ENCODE peak calls at places on chromosomes 12 and 14, in ten cellular contexts. H is retina; B is stimulated activated CD4-positive, alpha-beta T cell treated with anti-CD3 and anti-CD28 coated beads, TNF-alpha, amount 100 ng/mL, for 48 hours; Z is IMR-90; P is activated naive CD8-positive, alpha-beta T cell treated with anti-CD3 and anti-CD28 coated beads for 36 hours; Q is left lung; N is effector memory CD8-positive, alpha-beta T cell; J is NCI-H1417; A is activated T-cell treated with anti-CD3 and anti-CD28 coated beads for 24 hours; D is epithelial cell of prostate. V is an unnamed sample.

GRCh38 chr14:69719501-69719951 is 47.4 kb upstream of the SRSF5 start:
- DNase-seq in H (peak; percentile 47), B (no peak), Z (peak; percentile 98), P (no peak), Q (no peak), N (no peak), J (no peak), A (no peak), D (no peak), V (no peak)

GRCh38 chr12:49968431-49968830 is 4.3 kb upstream of the AQP6 start:
- DNase-seq in H (no peak), B (no peak), Z (no peak), P (no peak), Q (no peak), N (no peak), J (no peak), A (no peak), D (no peak), V (no peak)

GRCh38 chr12:53452159-53453077 is 516 bp downstream of the PCBP2 start:
- DNase-seq in H (peak; percentile 89), B (peak; percentile 64), Z (peak; percentile 85), P (peak; percentile 74), Q (peak; percentile 84), N (peak; percentile 85), J (peak; percentile 96), A (peak; percentile 69), D (no peak), V (peak; percentile 38)

GRCh38 chr12:11576104-11576503 is 73.4 kb upstream of the ETV6 start:
- DNase-seq in H (no peak), B (peak; percentile 26), Z (peak; percentile 48), P (peak; percentile 37), Q (peak; percentile 37), N (no peak), J (no peak), A (peak; percentile 20), D (peak; percentile 83), V (no peak)

GRCh38 chr14:39043352-39043943 is 59.6 kb downstream of the SEC23A start:
- DNase-seq in H (no peak), B (no peak), Z (no peak), P (no peak), Q (no peak), N (no peak), J (no peak), A (no peak), D (no peak), V (no peak)

GRCh38 chr14:92726135-92726932 is 22.1 kb downstream of the LGMN start:
- DNase-seq in H (no peak), B (no peak), Z (peak; percentile 89), P (no peak), Q (peak; percentile 93), N (peak; percentile 43), J (no peak), A (no peak), D (peak; percentile 78), V (no peak)

GRCh38 chr12:52849511-52849910 is 717 bp upstream of the KRT78 start:
- DNase-seq in H (no peak), B (no peak), Z (no peak), P (no peak), Q (no peak), N (no peak), J (no peak), A (no peak), D (no peak), V (no peak)

GRCh38 chr12:101749657-101750056 is 10.4 kb upstream of the SYCP3 start:
- DNase-seq in H (no peak), B (no peak), Z (no peak), P (no peak), Q (no peak), N (no peak), J (no peak), A (no peak), D (no peak), V (no peak)

GRCh38 chr14:37709419-37710195 is 114.2 kb downstream of the TTC6 start:
- DNase-seq in H (no peak), B (no peak), Z (peak; percentile 39), P (no peak), Q (no peak), N (no peak), J (peak; percentile 55), A (no peak), D (no peak), V (peak; percentile 8)

GRCh38 chr12:96981053-96981452 is 74.0 kb downstream of the NEDD1 start:
- DNase-seq in H (peak; percentile 51), B (no peak), Z (peak; percentile 90), P (no peak), Q (no peak), N (no peak), J (peak; percentile 56), A (no peak), D (no peak), V (no peak)

GRCh38 chr12:23898121-23898520 is 51.3 kb downstream of the SOX5 start:
- DNase-seq in H (no peak), B (no peak), Z (no peak), P (no peak), Q (no peak), N (no peak), J (no peak), A (no peak), D (no peak), V (no peak)

GRCh38 chr14:50830044-50830931 is 674 bp downstream of the NIN start:
- DNase-seq in H (peak; percentile 93), B (peak; percentile 56), Z (peak; percentile 41), P (peak; percentile 73), Q (peak; percentile 69), N (peak; percentile 70), J (peak; percentile 88), A (peak; percentile 51), D (no peak), V (peak; percentile 45)

GRCh38 chr12:17778242-17778641 is 311.8 kb downstream of the RERGL start:
- DNase-seq in H (no peak), B (no peak), Z (no peak), P (no peak), Q (no peak), N (no peak), J (no peak), A (no peak), D (no peak), V (no peak)

GRCh38 chr14:59570122-59570521 is 6.5 kb downstream of the CCDC175 start:
- DNase-seq in H (no peak), B (no peak), Z (no peak), P (no peak), Q (no peak), N (no peak), J (no peak), A (no peak), D (no peak), V (no peak)

GRCh38 chr14:70731447-70732239 is 77.7 kb downstream of the MAP3K9 start:
- DNase-seq in H (no peak), B (no peak), Z (no peak), P (no peak), Q (no peak), N (no peak), J (no peak), A (no peak), D (peak; percentile 88), V (no peak)

GRCh38 chr14:45089813-45090212 is 5.9 kb downstream of the PRPF39 start:
- DNase-seq in H (no peak), B (no peak), Z (peak; percentile 61), P (no peak), Q (no peak), N (no peak), J (no peak), A (no peak), D (peak; percentile 45), V (no peak)

GRCh38 chr14:76710093-76711010 is 50.9 kb upstream of the VASH1 start:
- DNase-seq in H (peak; percentile 75), B (peak; percentile 33), Z (peak; percentile 59), P (no peak), Q (no peak), N (peak; percentile 4), J (peak; percentile 82), A (peak; percentile 6), D (no peak), V (peak; percentile 61)

GRCh38 chr12:98185606-98186005 is 329.8 kb upstream of the TMPO start:
- DNase-seq in H (no peak), B (no peak), Z (peak; percentile 8), P (no peak), Q (no peak), N (no peak), J (no peak), A (no peak), D (no peak), V (no peak)

GRCh38 chr14:23025181-23025788 is 9.4 kb downstream of the PSMB5 start:
- DNase-seq in H (peak; percentile 46), B (no peak), Z (no peak), P (no peak), Q (no peak), N (no peak), J (peak; percentile 72), A (no peak), D (no peak), V (no peak)

GRCh38 chr12:61798778-61799177 is 461.4 kb upstream of the USP15 start:
- DNase-seq in H (no peak), B (no peak), Z (no peak), P (no peak), Q (no peak), N (no peak), J (no peak), A (no peak), D (no peak), V (no peak)

GRCh38 chr14:92865674-92866073 is 57.3 kb upstream of the CHGA start:
- DNase-seq in H (no peak), B (no peak), Z (no peak), P (no peak), Q (no peak), N (no peak), J (no peak), A (no peak), D (no peak), V (no peak)

GRCh38 chr12:40105265-40105514 is 691 bp downstream of the SLC2A13 start:
- DNase-seq in H (peak; percentile 89), B (no peak), Z (no peak), P (no peak), Q (peak; percentile 66), N (no peak), J (no peak), A (no peak), D (no peak), V (no peak)

GRCh38 chr12:109462868-109463692 is 14.0 kb downstream of the KCTD10 start:
- DNase-seq in H (peak; percentile 21), B (no peak), Z (peak; percentile 98), P (no peak), Q (peak; percentile 81), N (no peak), J (no peak), A (no peak), D (no peak), V (no peak)

GRCh38 chr12:65856521-65856920 is 32.2 kb downstream of the HMGA2 start:
- DNase-seq in H (no peak), B (no peak), Z (no peak), P (no peak), Q (no peak), N (no peak), J (no peak), A (no peak), D (no peak), V (no peak)

GRCh38 chr14:102517412-102518062 is 8.0 kb upstream of the ANKRD9 start:
- DNase-seq in H (peak; percentile 70), B (no peak), Z (no peak), P (no peak), Q (no peak), N (no peak), J (no peak), A (no peak), D (no peak), V (no peak)

GRCh38 chr12:77847060-77847541 is 16.4 kb downstream of the NAV3 start:
- DNase-seq in H (no peak), B (no peak), Z (peak; percentile 1), P (no peak), Q (no peak), N (no peak), J (peak; percentile 54), A (no peak), D (no peak), V (no peak)

GRCh38 chr12:29428630-29429029 is 47.7 kb upstream of the ERGIC2 start:
- DNase-seq in H (no peak), B (no peak), Z (peak; percentile 84), P (no peak), Q (no peak), N (no peak), J (no peak), A (no peak), D (peak; percentile 66), V (no peak)

GRCh38 chr12:124687695-124688301 is 120.4 kb upstream of the NCOR2 start:
- DNase-seq in H (peak; percentile 77), B (no peak), Z (no peak), P (peak; percentile 8), Q (no peak), N (peak; percentile 9), J (peak; percentile 46), A (no peak), D (no peak), V (no peak)